ENCODE peak calls at places on chromosome 20, in seven cellular contexts. A, H, E, L, U, V and Z are unnamed samples. For H3K27me3, the result is how much of the 10 kb centered on the place peaks cover.

GRCh38 chr20:50335105-50335504 is 144.5 kb downstream of the CEBPB start:
- DNase-seq in H (no peak), L (no peak), V (no peak), E (no peak), A (peak), U (no peak), Z (no peak)

GRCh38 chr20:51327251-51327841 is 215.2 kb downstream of the NFATC2 start:
- DNase-seq in V (no peak), U (no peak), H (no peak), E (peak), L (no peak), A (peak), Z (no peak)

GRCh38 chr20:6450841-6451240 is 316.6 kb upstream of the BMP2 start:
- DNase-seq in A (no peak), H (no peak), U (no peak), V (no peak), E (no peak), L (no peak), Z (no peak)

GRCh38 chr20:10739575-10739974 is 65.8 kb upstream of the JAG1 start:
- DNase-seq in E (no peak), V (no peak), A (no peak), H (no peak), L (no peak), U (no peak), Z (no peak)

GRCh38 chr20:10672579-10673127 is 1.1 kb downstream of the JAG1 start:
- DNase-seq in U (peak), A (peak), V (peak), E (no peak), H (peak), L (no peak), Z (no peak)

GRCh38 chr20:51326241-51326819 is 216.2 kb downstream of the NFATC2 start:
- DNase-seq in E (no peak), H (peak), V (no peak), A (peak), L (peak), U (peak), Z (peak)

GRCh38 chr20:31719644-31720485 is 2.8 kb downstream of the BCL2L1 start:
- DNase-seq in L (no peak), V (no peak), E (no peak), A (no peak), U (no peak), H (no peak), Z (no peak)

GRCh38 chr20:32158943-32159660 is 48.4 kb downstream of the PLAGL2 start:
- DNase-seq in A (no peak), E (no peak), H (no peak), U (no peak), V (no peak), L (no peak), Z (no peak)

GRCh38 chr20:11651647-11652046 is 266.0 kb upstream of the BTBD3 start:
- DNase-seq in A (no peak), L (no peak), E (no peak), U (no peak), H (no peak), V (no peak), Z (no peak)

GRCh38 chr20:19757487-19757972 is 528 bp upstream of the RIN2 start:
- DNase-seq in L (no peak), V (peak), U (no peak), H (peak), A (peak), E (peak), Z (no peak)

GRCh38 chr20:48469026-48469425 is 358.8 kb downstream of the PREX1 start:
- DNase-seq in U (no peak), L (no peak), A (no peak), E (no peak), V (no peak), H (no peak), Z (no peak)

GRCh38 chr20:33246077-33246476 is 10.3 kb downstream of the BPIFA1 start:
- DNase-seq in H (no peak), L (no peak), A (no peak), V (no peak), U (no peak), E (no peak), Z (no peak)

GRCh38 chr20:54043044-54043967 is 27.1 kb downstream of the BCAS1 start:
- DNase-seq in E (no peak), A (no peak), U (no peak), H (no peak), L (no peak), V (no peak), Z (no peak)
- TF ChIP-seq CTCF in E (no peak), A (no peak), U (no peak), H (no peak), L (no peak), V (no peak), Z (no peak)

GRCh38 chr20:44644384-44645131 is 6.9 kb downstream of the ADA start:
- DNase-seq in A (no peak), U (peak), H (no peak), E (no peak), L (peak), V (no peak), Z (no peak)
- H3K27ac ChIP-seq in A (no peak), U (peak), H (peak), E (peak), L (peak), V (peak), Z (peak)

GRCh38 chr20:44811150-44811685 is 872 bp upstream of the RIMS4 start:
- DNase-seq in A (no peak), E (no peak), H (no peak), L (no peak), V (no peak), U (no peak), Z (no peak)

GRCh38 chr20:44810061-44810390 is 320 bp downstream of the RIMS4 start:
- DNase-seq in V (no peak), L (no peak), U (no peak), A (no peak), E (no peak), H (no peak), Z (no peak)

GRCh38 chr20:44809380-44810060 is 826 bp downstream of the RIMS4 start:
- DNase-seq in L (no peak), V (no peak), E (no peak), A (no peak), U (no peak), H (no peak), Z (no peak)

GRCh38 chr20:44807684-44808056 is 2.7 kb downstream of the RIMS4 start:
- DNase-seq in U (no peak), A (no peak), V (no peak), L (no peak), E (no peak), H (no peak), Z (no peak)

GRCh38 chr20:44810391-44811149 is at the start of gene RIMS4:
- DNase-seq in H (no peak), A (no peak), L (no peak), U (no peak), V (no peak), E (no peak), Z (no peak)
- H3K27me3 ChIP-seq in H (half or more), A (half or more), L (under half), U (under half), V (under half), E (half or more), Z (half or more)

DNA sequence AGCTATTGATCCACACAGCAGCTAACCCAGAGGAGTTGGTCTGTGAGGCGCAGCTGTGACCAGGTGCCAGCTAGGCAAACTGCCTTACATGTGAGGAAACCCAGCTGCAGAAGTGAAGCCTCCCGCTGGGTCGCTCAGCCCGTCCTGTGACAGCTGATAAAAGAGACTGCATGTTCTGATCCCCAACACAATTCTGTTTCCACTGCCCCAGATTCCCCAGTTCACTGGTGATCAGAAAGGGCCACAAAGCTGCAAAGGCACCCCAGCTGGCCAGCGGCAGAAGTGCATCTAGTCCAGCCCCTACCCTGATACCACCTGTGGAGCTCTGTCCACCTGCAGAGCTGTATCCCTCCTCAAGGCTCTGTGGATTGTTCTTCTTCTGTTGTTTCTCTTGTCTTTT is 64.5 kb downstream of the CTNNBL1 start:
- DNase-seq in U (no peak), E (no peak), V (no peak), H (no peak), A (no peak), L (no peak), Z (no peak)
- TF ChIP-seq CTCF in U (no peak), E (peak), V (no peak), H (no peak), A (no peak), L (no peak), Z (no peak)

GRCh38 chr20:58218665-58219341 is 9.7 kb downstream of the ANKRD60 start:
- DNase-seq in L (no peak), E (no peak), H (no peak), A (no peak), V (no peak), U (no peak), Z (no peak)

GRCh38 chr20:58223358-58223941 is 5.0 kb downstream of the ANKRD60 start:
- DNase-seq in A (no peak), H (no peak), E (no peak), U (no peak), L (no peak), V (no peak), Z (no peak)

GRCh38 chr20:58222446-58222845 is 6.0 kb downstream of the ANKRD60 start:
- DNase-seq in E (no peak), U (no peak), L (no peak), A (no peak), H (no peak), V (no peak), Z (no peak)

GRCh38 chr20:58216334-58216733 is 12.1 kb downstream of the ANKRD60 start:
- DNase-seq in U (no peak), L (no peak), H (no peak), E (no peak), A (peak), V (no peak), Z (no peak)

DNA sequence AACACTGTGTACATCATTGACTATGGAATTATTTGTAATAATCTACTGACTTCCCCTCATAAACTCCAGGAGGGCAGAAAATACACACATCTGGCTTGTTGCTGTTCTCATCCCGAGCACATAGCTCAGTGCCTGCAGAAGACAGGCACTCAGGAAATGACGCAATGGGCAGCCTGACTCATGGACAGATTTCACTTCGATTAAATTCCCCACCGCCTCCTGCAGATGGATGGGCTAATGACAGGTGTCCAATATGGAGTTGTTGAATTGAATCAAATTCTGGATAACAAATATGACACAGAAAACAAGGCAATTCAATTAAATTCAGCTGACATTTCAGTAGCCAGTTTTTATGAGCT is 9.1 kb downstream of the ANKRD60 start:
- DNase-seq in E (no peak), U (no peak), L (no peak), H (no peak), A (peak), V (no peak), Z (no peak)
- H3K27ac ChIP-seq in E (no peak), U (no peak), L (no peak), H (no peak), A (no peak), V (no peak), Z (no peak)

GRCh38 chr20:62979876-62980373 is 26.8 kb downstream of the BHLHE23 start:
- DNase-seq in V (no peak), L (no peak), U (no peak), A (no peak), H (no peak), E (no peak), Z (no peak)
- H3K27me3 ChIP-seq in V (under half), L (under half), U (under half), A (half or more), H (half or more), E (half or more), Z (under half)

DNA sequence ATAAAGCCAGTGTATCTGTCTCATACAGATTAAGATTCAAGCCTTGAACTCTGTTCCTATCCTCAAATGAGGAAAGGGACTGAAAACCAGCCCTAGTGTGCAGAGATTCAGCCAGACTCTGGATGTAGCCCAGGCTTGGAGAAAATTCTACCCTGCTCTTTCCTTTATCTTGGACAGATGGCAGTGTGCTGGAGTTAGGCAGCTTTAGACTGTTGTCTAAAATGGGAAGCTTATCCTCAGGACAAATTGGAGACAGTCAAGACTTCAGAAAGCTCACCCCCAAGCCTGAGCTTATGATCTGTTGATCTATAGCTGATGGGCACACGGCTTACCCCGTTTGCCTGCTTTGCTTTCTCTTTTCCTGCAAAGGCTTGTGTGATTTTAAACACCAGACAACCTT is 1057.5 kb downstream of the KIF16B start:
- DNase-seq in E (no peak), U (no peak), A (no peak), V (no peak), L (no peak), H (no peak), Z (no peak)
- TF ChIP-seq CTCF in E (no peak), U (no peak), A (no peak), V (no peak), L (no peak), H (no peak), Z (no peak)

GRCh38 chr20:13723015-13723414 is 61.7 kb downstream of the ESF1 start:
- DNase-seq in E (no peak), U (no peak), A (no peak), H (no peak), L (no peak), V (no peak), Z (no peak)

GRCh38 chr20:13718161-13718560 is 66.6 kb downstream of the ESF1 start:
- DNase-seq in U (no peak), V (no peak), L (no peak), H (no peak), E (no peak), A (no peak), Z (no peak)

DNA sequence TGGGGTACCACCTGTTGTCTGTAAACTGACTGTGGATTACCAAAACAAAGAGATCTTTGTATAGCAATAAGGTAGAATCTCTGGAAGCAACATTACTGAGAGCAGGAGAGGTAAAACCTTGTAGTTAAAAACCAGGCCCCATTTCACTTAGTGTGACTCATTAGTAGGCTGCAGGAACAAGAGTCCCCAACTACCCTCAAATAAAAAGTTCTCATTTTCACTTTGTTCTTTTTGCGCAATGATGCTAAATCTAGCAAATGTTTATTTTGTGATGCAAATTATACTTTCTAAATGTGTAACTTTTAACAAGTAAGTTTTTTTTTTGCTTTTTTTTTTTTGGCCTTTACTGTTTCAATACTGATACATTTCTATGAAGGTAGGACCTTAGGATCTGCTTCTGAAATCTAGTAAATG is 67.1 kb downstream of the ESF1 start:
- DNase-seq in U (no peak), A (no peak), H (no peak), E (no peak), V (no peak), L (no peak), Z (no peak)
- H3K27ac ChIP-seq in U (no peak), A (no peak), H (no peak), E (no peak), V (no peak), L (no peak), Z (no peak)

GRCh38 chr20:16595376-16595775 is 22.1 kb upstream of the KIF16B start:
- DNase-seq in L (no peak), V (no peak), H (no peak), U (no peak), E (no peak), A (no peak), Z (no peak)

GRCh38 chr20:16587066-16587465 is 13.8 kb upstream of the KIF16B start:
- DNase-seq in V (no peak), A (no peak), U (no peak), E (no peak), H (no peak), L (no peak), Z (no peak)

GRCh38 chr20:16588241-16588640 is 15.0 kb upstream of the KIF16B start:
- DNase-seq in E (no peak), A (no peak), V (no peak), L (no peak), U (no peak), H (no peak), Z (no peak)

GRCh38 chr20:16590234-16590633 is 17.0 kb upstream of the KIF16B start:
- DNase-seq in E (no peak), U (no peak), V (no peak), H (no peak), A (no peak), L (no peak), Z (no peak)

GRCh38 chr20:16589623-16590022 is 16.4 kb upstream of the KIF16B start:
- DNase-seq in V (no peak), H (no peak), L (no peak), U (no peak), A (no peak), E (no peak), Z (no peak)
- H3K27me3 ChIP-seq in V (under half), H (under half), L (under half), U (under half), A (under half), E (under half), Z (under half)

GRCh38 chr20:18137412-18138265 is at the start of the genes KAT14 and PET117:
- DNase-seq in A (peak), L (peak), U (peak), H (peak), E (peak), V (peak), Z (peak)
- TF ChIP-seq CTCF in A (no peak), L (no peak), U (no peak), H (no peak), E (peak), V (no peak), Z (no peak)